ENCODE peak calls at places on chromosomes 11 and 22, in eight cellular contexts. A is transverse colon, N is NB4, K is body of pancreas, T is ovary, S is heart left ventricle, Q is A549, F is stomach. J is an unnamed sample.
A peak's percentile ranks its signal among the peaks of the same experiment; 100 is the strongest.

GRCh38 chr22:50613291-50613981 is 12.8 kb downstream of the MAPK8IP2 start:
- DNase-seq in N (no peak), A (peak; percentile 89), K (peak; percentile 91), S (peak; percentile 67), F (peak; percentile 95), Q (no peak), T (peak; percentile 67), J (peak; percentile 64)

GRCh38 chr11:130428271-130428670 is at the start of gene ADAMTS8:
- DNase-seq in A (no peak), S (no peak), T (no peak), K (no peak), N (peak; percentile 40), Q (no peak), F (no peak), J (no peak)

GRCh38 chr22:19991645-19992451 is 24.8 kb downstream of the ARVCF start:
- DNase-seq in T (no peak), S (no peak), N (no peak), Q (no peak), K (no peak), F (no peak), A (no peak), J (no peak)

GRCh38 chr22:18111759-18112330 is 1.2 kb downstream of the TUBA8 start:
- DNase-seq in T (no peak), N (peak; percentile 32), A (no peak), K (no peak), F (peak; percentile 51), Q (no peak), S (peak; percentile 76), J (peak; percentile 88)

GRCh38 chr11:43941257-43941879 is 1.1 kb upstream of the C11orf96 start:
- DNase-seq in Q (no peak), T (no peak), A (no peak), S (no peak), K (no peak), F (no peak), N (no peak), J (no peak)

GRCh38 chr11:23509023-23509422 is 648.7 kb upstream of the CCDC179 start:
- DNase-seq in F (no peak), Q (no peak), K (no peak), T (no peak), A (no peak), S (no peak), N (no peak), J (no peak)

GRCh38 chr11:111422494-111423249 is 43.6 kb upstream of the POU2AF1 start:
- DNase-seq in K (peak; percentile 69), S (no peak), F (peak; percentile 79), T (peak; percentile 59), A (peak; percentile 77), Q (peak; percentile 55), N (peak; percentile 73), J (no peak)

GRCh38 chr11:120133216-120134105 is 4.5 kb downstream of the TRIM29 start:
- DNase-seq in N (no peak), F (peak; percentile 17), S (no peak), A (peak; percentile 4), Q (no peak), T (peak; percentile 0), K (no peak), J (no peak)

GRCh38 chr11:1064167-1064566 is 10.5 kb upstream of the MUC2 start:
- DNase-seq in A (no peak), K (no peak), T (no peak), S (no peak), Q (no peak), F (no peak), N (no peak), J (no peak)

GRCh38 chr11:34749666-34750659 is 129.1 kb downstream of the EHF start:
- DNase-seq in F (peak; percentile 94), T (no peak), N (no peak), K (peak; percentile 55), A (peak; percentile 54), S (peak; percentile 64), Q (no peak), J (peak; percentile 75)

GRCh38 chr11:128424867-128425285 is 162.5 kb downstream of the ETS1 start:
- DNase-seq in T (peak; percentile 53), F (peak; percentile 35), A (peak; percentile 86), K (peak; percentile 82), S (peak; percentile 67), Q (peak; percentile 8), N (no peak), J (no peak)

GRCh38 chr11:134044514-134045284 is 24.2 kb upstream of the JAM3 start:
- DNase-seq in S (no peak), F (no peak), N (no peak), K (no peak), A (no peak), T (no peak), Q (no peak), J (no peak)

GRCh38 chr22:47171441-47172221 is 409.2 kb downstream of the TBC1D22A start:
- DNase-seq in T (peak; percentile 11), F (no peak), A (peak; percentile 4), S (peak; percentile 18), Q (no peak), N (no peak), K (peak; percentile 1), J (no peak)

GRCh38 chr11:30326114-30326783 is 3.3 kb downstream of the ARL14EP start:
- DNase-seq in F (no peak), S (no peak), N (peak; percentile 8), Q (no peak), K (no peak), A (no peak), T (no peak), J (no peak)

GRCh38 chr11:18221274-18221876 is 15.2 kb downstream of the SAA4 start:
- DNase-seq in F (no peak), A (no peak), Q (no peak), T (no peak), S (no peak), K (no peak), N (no peak), J (no peak)

GRCh38 chr22:37611202-37611601 is 2.6 kb downstream of the GGA1 start:
- DNase-seq in A (no peak), T (no peak), F (no peak), S (no peak), K (no peak), Q (no peak), N (no peak), J (no peak)

GRCh38 chr22:46069518-46070214 is 80.7 kb upstream of the PPARA start:
- DNase-seq in N (peak; percentile 89), Q (peak; percentile 96), S (peak; percentile 92), K (peak; percentile 96), F (peak; percentile 84), T (peak; percentile 91), A (peak; percentile 89), J (peak; percentile 82)

GRCh38 chr11:111540114-111540920 is at the start of gene LAYN:
- DNase-seq in Q (no peak), A (peak; percentile 46), S (peak; percentile 61), T (peak; percentile 79), K (peak; percentile 25), F (peak; percentile 28), N (no peak), J (no peak)

GRCh38 chr11:44839458-44840084 is 111.1 kb downstream of the TP53I11 start:
- DNase-seq in K (no peak), Q (no peak), S (no peak), N (no peak), F (no peak), A (no peak), T (no peak), J (no peak)

GRCh38 chr11:120340529-120340928 is 4.3 kb downstream of the ARHGEF12 start:
- DNase-seq in Q (no peak), S (no peak), T (no peak), K (no peak), N (no peak), A (no peak), F (no peak), J (no peak)

GRCh38 chr22:49532831-49533802 is 294.6 kb downstream of the BRD1 start:
- DNase-seq in T (no peak), A (no peak), S (no peak), N (no peak), Q (no peak), F (no peak), K (no peak), J (no peak)

GRCh38 chr11:70399681-70400112 is 1.4 kb downstream of the CTTN start:
- DNase-seq in S (peak; percentile 92), T (peak; percentile 95), N (peak; percentile 92), K (peak; percentile 89), Q (peak; percentile 90), A (peak; percentile 74), F (peak; percentile 81), J (peak; percentile 89)
- TF ChIP-seq POLR2A in S (peak; percentile 27), T (peak; percentile 47), N (no peak), K (peak; percentile 55), Q (peak; percentile 15), A (peak; percentile 36), F (no peak), J (peak; percentile 72)

DNA sequence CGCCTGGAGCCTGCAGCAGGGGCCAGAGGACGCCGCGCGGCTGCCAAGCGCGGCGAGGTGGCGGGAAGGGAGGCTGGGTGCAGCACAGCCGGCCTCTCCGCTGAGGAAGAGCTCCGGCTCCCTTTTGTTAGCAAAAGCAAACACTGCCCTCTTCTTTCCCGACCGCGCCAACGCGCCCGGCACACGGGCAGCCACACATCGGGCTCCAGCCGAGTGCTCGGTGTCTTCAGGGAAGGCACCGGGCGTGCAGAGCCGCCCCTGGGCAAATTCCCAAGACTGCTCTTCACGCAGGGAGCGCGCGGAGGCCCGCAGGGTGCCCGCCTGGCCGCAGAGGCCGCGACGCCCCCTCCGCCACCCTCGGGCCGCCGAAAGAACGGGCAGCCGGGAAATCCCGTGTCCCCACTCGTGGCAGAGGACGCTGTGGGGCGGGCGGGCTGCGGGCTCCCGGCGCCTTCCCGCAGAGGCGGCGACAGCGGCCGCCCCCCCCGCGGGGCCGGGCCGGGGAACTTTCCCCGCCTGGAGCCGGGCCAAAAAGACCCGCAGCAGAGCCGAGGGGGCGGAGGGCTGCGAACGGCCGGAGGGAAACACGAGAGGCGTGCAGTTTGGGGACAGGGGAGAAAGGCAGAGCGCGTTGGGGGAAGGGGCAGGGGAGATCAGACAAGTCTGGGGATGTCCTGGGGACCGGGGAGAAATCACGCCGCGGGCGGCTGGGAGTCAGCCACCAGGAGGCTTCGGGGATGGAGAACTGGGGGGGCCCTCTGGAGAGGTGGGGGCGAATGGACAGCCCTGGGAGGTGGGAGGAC is 931 bp downstream of the CADM1 start:
- DNase-seq in A (peak; percentile 61), T (peak; percentile 57), S (peak; percentile 80), N (no peak), K (peak; percentile 64), F (peak; percentile 69), Q (peak; percentile 71), J (peak; percentile 72)
- TF ChIP-seq CTCF in A (no peak), T (peak; percentile 21), S (no peak), N (no peak), K (no peak), F (peak; percentile 37), Q (peak; percentile 47), J (peak; percentile 36)

DNA sequence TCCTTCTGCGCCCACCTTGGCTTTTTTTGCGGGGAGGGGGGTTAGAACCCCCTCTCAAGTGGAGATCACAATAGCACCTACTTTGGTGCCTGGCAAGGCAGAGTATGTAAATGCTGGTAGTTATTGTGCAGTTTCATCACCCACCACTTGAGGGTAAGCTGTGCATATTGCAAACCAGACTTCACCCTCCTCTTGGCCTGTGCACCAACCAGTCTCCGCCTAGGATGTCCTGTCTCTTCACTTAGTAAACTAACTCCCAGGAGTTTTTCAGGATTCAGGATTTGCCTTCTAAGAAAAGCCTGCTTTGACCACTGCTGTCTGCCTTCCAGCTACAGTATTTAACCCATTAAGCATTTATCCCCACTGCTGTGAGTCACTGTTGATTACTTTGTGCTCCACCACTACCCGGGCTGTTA is 2.0 kb upstream of the UBXN1 start:
- DNase-seq in N (peak; percentile 88), T (peak; percentile 52), F (peak; percentile 47), Q (peak; percentile 88), S (peak; percentile 40), K (peak; percentile 76), A (peak; percentile 53), J (peak; percentile 69)
- H3K4me3 ChIP-seq in N (no peak overlapping the region), T (no peak overlapping the region), F (no peak overlapping the region), Q (no peak overlapping the region), S (no peak overlapping the region), K (no peak overlapping the region), A (no peak overlapping the region), J (no peak overlapping the region)

GRCh38 chr11:64007160-64007628 is 21.0 kb downstream of the OTUB1 start:
- DNase-seq in S (no peak), K (no peak), Q (peak; percentile 63), A (no peak), N (no peak), F (no peak), T (no peak), J (no peak)
- TF ChIP-seq POLR2A in S (no peak), K (no peak), Q (no peak), A (no peak), N (no peak), F (no peak), T (no peak), J (no peak)

J was measured in gastrocnemius medialis.